ENCODE peak calls at places on chromosome 1, in ten cellular contexts. W is activated CD4-positive, CD25-positive, alpha-beta regulatory T cell treated with anti-CD3 and anti-CD28 coated beads, Interleukin-2, amount 50 U/mL, for 72 hours; F is ELR; X is activated CD4-positive, alpha-beta T cell treated with anti-CD3 and anti-CD28 coated beads for 36 hours; A is iPS-NIHi11; K is T-helper 2 cell; Q is LoVo; R is fibroblast of lung; Y is aorta; J is left ventricle myocardium inferior. S is an unnamed sample.
A peak's percentile ranks its signal among the peaks of the same experiment; 100 is the strongest.

GRCh38 chr1:204746838-204747442 is 61.4 kb upstream of the LRRN2 start:
- DNase-seq in X (peak; percentile 70), R (peak; percentile 42), A (peak; percentile 68), W (peak; percentile 57), K (peak; percentile 15), Q (peak; percentile 65), F (peak; percentile 51), J (no peak), Y (no peak), S (no peak)

GRCh38 chr1:244435562-244436205 is 16.0 kb downstream of the ADSS2 start:
- DNase-seq in K (no peak), R (peak; percentile 46), F (peak; percentile 80), Q (no peak), J (no peak), A (no peak), X (peak; percentile 60), Y (no peak), W (no peak), S (no peak)

GRCh38 chr1:200075938-200076546 is 48.5 kb downstream of the NR5A2 start:
- DNase-seq in F (peak; percentile 85), A (no peak), R (peak; percentile 77), K (no peak), X (no peak), W (no peak), Y (no peak), Q (peak; percentile 52), J (no peak), S (no peak)

GRCh38 chr1:157961805-157962762 is 31.4 kb upstream of the KIRREL1 start:
- DNase-seq in F (peak; percentile 90), A (no peak), J (no peak), X (no peak), Y (no peak), Q (peak; percentile 34), K (no peak), R (peak; percentile 64), W (no peak), S (no peak)

GRCh38 chr1:245690153-245690552 is 535.4 kb downstream of the KIF26B start:
- DNase-seq in Q (no peak), F (no peak), A (no peak), W (no peak), K (no peak), X (no peak), R (no peak), J (no peak), Y (no peak), S (no peak)

GRCh38 chr1:115084902-115085505 is 4.3 kb downstream of the TSPAN2 start:
- DNase-seq in R (no peak), Q (no peak), J (no peak), A (no peak), W (no peak), X (no peak), Y (no peak), K (no peak), F (no peak), S (no peak)

GRCh38 chr1:217135987-217136894 is 413.0 kb upstream of the ESRRG start:
- DNase-seq in A (peak; percentile 20), W (no peak), J (no peak), Q (no peak), K (no peak), F (no peak), Y (no peak), R (no peak), X (no peak), S (no peak)

GRCh38 chr1:29413661-29414060 is 177.3 kb downstream of the PTPRU start:
- DNase-seq in W (no peak), Y (no peak), X (no peak), K (no peak), A (no peak), J (no peak), F (no peak), Q (no peak), R (no peak), S (no peak)

GRCh38 chr1:104073463-104073902 is 323.8 kb downstream of the AMY1C start:
- DNase-seq in R (no peak), X (no peak), Q (no peak), J (no peak), K (no peak), W (no peak), Y (peak; percentile 63), F (no peak), A (no peak), S (no peak)